ENCODE peak calls at places on chromosome 19, in five cellular contexts. X, D, F, E and P are unnamed samples.

GRCh38 chr19:51070334-51070886 is 5.5 kb upstream of the KLK13 start:
- DNase-seq in X (no peak), D (no peak), F (no peak), E (no peak), P (no peak)

GRCh38 chr19:30167976-30168635 is 204.1 kb upstream of the ZNF536 start:
- DNase-seq in X (no peak), D (no peak), F (no peak), E (no peak), P (no peak)

GRCh38 chr19:23385404-23385803 is 9.9 kb downstream of the ZNF91 start:
- DNase-seq in X (no peak), D (no peak), F (no peak), E (no peak), P (no peak)

GRCh38 chr19:1837625-1838105 is 10.6 kb downstream of the REXO1 start:
- DNase-seq in X (no peak), D (no peak), F (peak; percentile 46), E (peak; percentile 76), P (peak; percentile 36)

GRCh38 chr19:47363758-47364529 is 14.8 kb downstream of the DHX34 start:
- DNase-seq in X (no peak), D (no peak), F (no peak), E (no peak), P (no peak)

GRCh38 chr19:51194527-51195315 is 30.2 kb upstream of the CD33 start:
- DNase-seq in X (no peak), D (no peak), F (no peak), E (no peak), P (no peak)

GRCh38 chr19:1507763-1508506 is 4.9 kb downstream of the ADAMTSL5 start:
- DNase-seq in X (peak; percentile 93), D (peak; percentile 95), F (peak; percentile 93), E (peak; percentile 88), P (peak; percentile 86)

GRCh38 chr19:8639821-8640401 is 9.5 kb downstream of the NFILZ start:
- DNase-seq in X (no peak), D (no peak), F (no peak), E (peak; percentile 77), P (no peak)

GRCh38 chr19:10915511-10916091 is 12.8 kb downstream of the YIPF2 start:
- DNase-seq in X (no peak), D (no peak), F (no peak), E (no peak), P (no peak)

GRCh38 chr19:10104665-10105221 is 1.4 kb upstream of the PPAN start:
- DNase-seq in X (no peak), D (no peak), F (peak; percentile 80), E (no peak), P (peak; percentile 82)

GRCh38 chr19:10672529-10673150 is 18.5 kb downstream of the ILF3 start:
- DNase-seq in X (no peak), D (no peak), F (no peak), E (no peak), P (no peak)

GRCh38 chr19:4851551-4852290 is 15.7 kb downstream of the PLIN3 start:
- DNase-seq in X (peak; percentile 83), D (peak; percentile 79), F (peak; percentile 67), E (peak; percentile 77), P (peak; percentile 53)

GRCh38 chr19:1259206-1259872 is 9.8 kb upstream of the CIRBP start:
- DNase-seq in X (peak; percentile 88), D (peak; percentile 86), F (peak; percentile 82), E (peak; percentile 86), P (peak; percentile 59)

GRCh38 chr19:56091066-56091490 is 30.0 kb downstream of the ZNF787 start:
- DNase-seq in X (no peak), D (no peak), F (no peak), E (no peak), P (no peak)

GRCh38 chr19:17037184-17037583 is 10.6 kb upstream of the CPAMD8 start:
- DNase-seq in X (no peak), D (no peak), F (no peak), E (no peak), P (no peak)

GRCh38 chr19:42596391-42597071 is 1.8 kb upstream of the CEACAM8 start:
- DNase-seq in X (no peak), D (peak; percentile 62), F (peak; percentile 22), E (peak; percentile 60), P (no peak)

GRCh38 chr19:1889907-1890306 is 4.6 kb upstream of the ABHD17A start:
- DNase-seq in X (no peak), D (no peak), F (no peak), E (no peak), P (no peak)

GRCh38 chr19:42114412-42114811 is 17.8 kb downstream of the POU2F2 start:
- DNase-seq in X (no peak), D (no peak), F (no peak), E (no peak), P (no peak)

GRCh38 chr19:16285769-16286564 is 38.7 kb upstream of the KLF2 start:
- DNase-seq in X (no peak), D (peak; percentile 61), F (peak; percentile 38), E (no peak), P (no peak)

GRCh38 chr19:53333071-53333465 is 481 bp upstream of the ZNF845 start:
- DNase-seq in X (peak; percentile 70), D (peak; percentile 72), F (no peak), E (no peak), P (no peak)

GRCh38 chr19:52584686-52585085 is 14.6 kb downstream of the ZNF701 start:
- DNase-seq in X (no peak), D (no peak), F (no peak), E (no peak), P (no peak)

GRCh38 chr19:10419200-10419645 is 1.1 kb upstream of the PDE4A start:
- DNase-seq in X (no peak), D (no peak), F (peak; percentile 54), E (no peak), P (no peak)

GRCh38 chr19:52941941-52942370 is 18.7 kb upstream of the ZNF888 start:
- DNase-seq in X (peak; percentile 71), D (no peak), F (no peak), E (no peak), P (no peak)

GRCh38 chr19:2854849-2855248 is 12.3 kb upstream of the ZNF556 start:
- DNase-seq in X (no peak), D (no peak), F (no peak), E (no peak), P (no peak)

GRCh38 chr19:31883299-31883990 is 462.0 kb upstream of the ZNF507 start:
- DNase-seq in X (no peak), D (no peak), F (no peak), E (no peak), P (no peak)

GRCh38 chr19:31274964-31275319 is 74.3 kb downstream of the TSHZ3 start:
- DNase-seq in X (no peak), D (no peak), F (no peak), E (no peak), P (no peak)

GRCh38 chr19:741506-742131 is 9.3 kb upstream of the MISP start:
- DNase-seq in X (no peak), D (no peak), F (no peak), E (no peak), P (no peak)

GRCh38 chr19:33295621-33296472 is 6.5 kb downstream of the CEBPA start:
- DNase-seq in X (no peak), D (peak; percentile 13), F (no peak), E (peak; percentile 42), P (no peak)

GRCh38 chr19:49559928-49560327 is 20.4 kb downstream of the NOSIP start:
- DNase-seq in X (no peak), D (no peak), F (no peak), E (no peak), P (no peak)
- H3K4me1 ChIP-seq in X (peaks cover 22% of the 10 kb centered on the region), D (no peaks in the 10 kb centered on the region), F (peaks cover 96% of the 10 kb centered on the region), E (no peaks in the 10 kb centered on the region), P (peaks cover 93% of the 10 kb centered on the region)

GRCh38 chr19:40610396-40611064 is 9.4 kb downstream of the LTBP4 start:
- DNase-seq in X (peak; percentile 87), D (peak; percentile 86), F (peak; percentile 80), E (peak; percentile 65), P (peak; percentile 65)

GRCh38 chr19:40607311-40607871 is 6.2 kb downstream of the LTBP4 start:
- DNase-seq in X (no peak), D (no peak), F (no peak), E (no peak), P (no peak)

GRCh38 chr19:40607898-40608621 is 6.9 kb downstream of the LTBP4 start:
- DNase-seq in X (no peak), D (no peak), F (no peak), E (no peak), P (no peak)

GRCh38 chr19:40609561-40610395 is 8.6 kb downstream of the LTBP4 start:
- DNase-seq in X (peak; percentile 97), D (peak; percentile 93), F (peak; percentile 78), E (peak; percentile 93), P (peak; percentile 80)

DNA sequence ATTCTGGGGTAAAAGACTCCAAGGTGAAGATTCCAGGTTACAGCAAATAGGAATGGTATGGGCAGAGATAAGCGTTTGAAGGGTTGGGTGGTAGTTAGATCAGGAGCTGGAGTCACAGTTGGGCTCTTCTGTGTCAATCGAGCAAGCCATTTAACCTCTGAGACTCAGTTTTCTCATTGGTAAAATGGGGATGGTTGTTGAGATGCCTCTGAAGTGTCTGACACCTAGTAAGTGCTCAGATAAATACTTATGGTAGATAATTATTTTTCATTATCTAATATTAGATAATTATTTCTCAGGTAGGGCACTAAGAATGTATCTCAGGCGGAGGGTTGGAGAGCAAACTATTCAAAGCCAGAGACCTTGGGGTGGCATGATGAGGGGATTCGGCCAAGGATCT is 7.8 kb downstream of the LTBP4 start:
- DNase-seq in X (no peak), D (no peak), F (no peak), E (no peak), P (no peak)
- H3K4me1 ChIP-seq in X (peaks cover 46% of the 10 kb centered on the region), D (no peaks in the 10 kb centered on the region), F (peaks cover 64% of the 10 kb centered on the region), E (no peaks in the 10 kb centered on the region), P (peaks cover 57% of the 10 kb centered on the region)

DNA sequence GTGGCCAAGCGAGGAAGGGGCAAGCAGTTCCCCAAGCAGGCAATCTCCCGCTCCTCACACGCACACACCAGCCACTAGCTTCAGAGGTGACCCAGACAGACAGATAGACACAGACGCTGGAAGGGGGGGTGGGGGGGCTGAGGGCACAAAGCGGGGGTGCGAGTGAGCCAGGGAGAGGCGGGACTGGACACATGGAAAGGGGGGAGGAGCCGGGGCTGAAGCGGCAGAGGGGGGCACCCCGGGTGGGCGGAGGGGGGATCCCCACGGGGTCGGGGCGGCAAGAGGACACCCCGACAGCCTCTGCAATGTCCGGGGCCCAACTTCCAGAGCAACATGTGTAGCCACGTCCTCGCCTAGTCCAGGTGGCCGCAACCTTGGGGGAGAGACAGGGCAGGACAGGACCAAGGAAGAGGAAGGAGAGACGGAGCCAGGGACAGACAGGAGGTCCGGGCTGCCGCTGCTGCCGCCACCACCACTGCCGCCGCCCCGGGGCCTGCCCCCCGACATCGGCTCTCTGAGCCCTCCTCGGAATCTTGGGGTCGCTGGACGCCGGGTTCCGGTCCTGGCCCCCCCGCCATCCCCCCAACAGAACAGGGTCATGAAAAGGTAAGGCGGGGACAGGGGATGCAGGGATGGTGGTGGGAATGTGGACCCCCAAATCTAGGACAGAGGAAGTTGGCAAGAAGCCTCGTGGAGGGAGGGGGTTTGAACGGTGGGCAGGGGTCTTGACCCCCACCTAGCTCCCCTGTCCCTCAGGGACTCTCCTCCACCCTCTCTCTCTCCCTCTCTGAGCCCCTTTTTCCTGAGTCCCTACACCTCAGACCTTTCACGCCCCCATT is 1.1 kb downstream of the GRIN2D start:
- DNase-seq in X (no peak), D (no peak), F (no peak), E (no peak), P (no peak)
- H3K4me1 ChIP-seq in X (no peaks in the 10 kb centered on the region), D (no peaks in the 10 kb centered on the region), F (peaks cover 50% of the 10 kb centered on the region), E (no peaks in the 10 kb centered on the region), P (peaks cover 45% of the 10 kb centered on the region)

DNA sequence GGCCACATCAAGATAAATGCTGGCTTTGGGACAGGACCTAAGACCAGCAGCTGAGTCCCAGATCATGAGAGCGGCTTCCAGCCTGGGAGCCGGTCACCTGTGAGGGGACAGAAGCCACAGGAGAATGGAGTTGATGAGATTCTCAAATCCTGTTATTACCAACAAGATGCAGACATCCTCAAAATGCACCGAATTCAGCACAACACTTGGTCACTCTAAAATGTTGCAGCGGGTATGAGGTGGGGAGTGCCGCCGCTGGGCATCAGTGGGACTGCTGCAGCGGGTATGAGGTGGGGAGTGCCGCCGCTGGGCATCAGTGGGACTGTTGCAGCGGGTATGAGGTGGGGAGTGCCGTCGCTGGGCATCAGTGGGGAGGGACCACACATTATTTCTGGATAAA is 21.2 kb downstream of the RANBP3 start:
- DNase-seq in X (no peak), D (peak; percentile 30), F (no peak), E (no peak), P (no peak)
- H3K4me1 ChIP-seq in X (peaks cover 65% of the 10 kb centered on the region), D (no peaks in the 10 kb centered on the region), F (peaks cover 79% of the 10 kb centered on the region), E (peaks cover 3% of the 10 kb centered on the region), P (peaks cover 55% of the 10 kb centered on the region)